ENCODE peak calls at places on chromosomes 4 and X, in four cellular contexts. U is stimulated activated CD4-positive, alpha-beta T cell treated with anti-CD3 and anti-CD28 coated beads, Interleukin-4, amount 100 ng/mL, for 24 hours; S is T-helper 1 cell; E is mesothelial cell of epicardium. A is an unnamed sample.

GRCh38 chrX:108399427-108400165 is 38.6 kb downstream of the COL4A6 start:
- DNase-seq in E (no peak), S (no peak), U (no peak), A (no peak)

GRCh38 chr4:184104419-184105101 is 113.1 kb downstream of the ENPP6 start:
- DNase-seq in S (no peak), U (no peak), E (no peak), A (no peak)

GRCh38 chrX:9876205-9876604 is 90.0 kb downstream of the SHROOM2 start:
- DNase-seq in U (no peak), E (no peak), S (no peak), A (no peak)

GRCh38 chr4:44446801-44447562 is 1.6 kb downstream of the KCTD8 start:
- DNase-seq in U (no peak), S (no peak), E (peak), A (peak)

GRCh38 chrX:24493740-24494543 is 28.9 kb downstream of the PDK3 start:
- DNase-seq in U (no peak), S (no peak), E (no peak), A (no peak)

GRCh38 chrX:30781711-30782444 is 107.2 kb downstream of the TAB3 start:
- DNase-seq in U (no peak), S (no peak), E (no peak), A (no peak)

GRCh38 chr4:64230709-64231310 is 178.4 kb downstream of the TECRL start:
- DNase-seq in E (no peak), S (no peak), U (no peak), A (no peak)

GRCh38 chr4:54843106-54843505 is 185.3 kb downstream of the KIT start:
- DNase-seq in E (no peak), S (no peak), U (no peak), A (no peak)

GRCh38 chrX:119145241-119145653 is 17.6 kb upstream of the KIAA1210 start:
- DNase-seq in E (no peak), U (no peak), S (no peak), A (peak)

GRCh38 chr4:41361831-41362646 is 105.3 kb downstream of the UCHL1 start:
- DNase-seq in E (no peak), U (no peak), S (no peak), A (no peak)

GRCh38 chrX:139560221-139560620 is 29.7 kb downstream of the F9 start:
- DNase-seq in E (no peak), U (no peak), S (no peak), A (no peak)

GRCh38 chr4:113435893-113436292 is 325.6 kb downstream of the CAMK2D start:
- DNase-seq in U (peak), E (no peak), S (no peak), A (no peak)

GRCh38 chr4:85703098-85703497 is 228.1 kb downstream of the ARHGAP24 start:
- DNase-seq in S (no peak), E (no peak), U (no peak), A (no peak)

GRCh38 chr4:126750723-126751122 is 882.0 kb upstream of the INTU start:
- DNase-seq in S (no peak), U (no peak), E (no peak), A (no peak)

GRCh38 chr4:64582492-64582891 is 173.2 kb upstream of the TECRL start:
- DNase-seq in S (no peak), E (no peak), U (no peak), A (no peak)

GRCh38 chr4:76696109-76696508 is 201.8 kb downstream of the SOWAHB start:
- DNase-seq in E (no peak), U (no peak), S (no peak), A (peak)

GRCh38 chr4:186948361-186949291 is 225.0 kb upstream of the FAT1 start:
- DNase-seq in U (no peak), S (no peak), E (no peak), A (peak)

GRCh38 chr4:52670121-52670520 is 11.0 kb upstream of the USP46 start:
- DNase-seq in S (no peak), E (no peak), U (no peak), A (no peak)

GRCh38 chrX:134374910-134375309 is 85.1 kb upstream of the HPRT1 start:
- DNase-seq in U (no peak), S (no peak), E (no peak), A (no peak)

GRCh38 chrX:1041051-1041450 is 171.4 kb downstream of the CRLF2 start:
- DNase-seq in E (no peak), U (no peak), S (no peak), A (no peak)

GRCh38 chr4:76384052-76384451 is 36.9 kb downstream of the CCDC158 start:
- DNase-seq in U (no peak), S (no peak), E (no peak), A (no peak)

GRCh38 chr4:85932371-85933305 is 427.2 kb downstream of the MAPK10 start:
- DNase-seq in E (no peak), S (no peak), U (no peak), A (peak)

GRCh38 chr4:37836838-37837413 is 10.4 kb downstream of the PGM2 start:
- DNase-seq in U (no peak), E (no peak), S (no peak), A (no peak)

GRCh38 chr4:12389604-12390003 is 960.9 kb upstream of the HS3ST1 start:
- DNase-seq in E (no peak), S (no peak), U (no peak), A (no peak)

GRCh38 chr4:137378393-137379290 is 153.7 kb downstream of the PCDH18 start:
- DNase-seq in U (no peak), E (no peak), S (no peak), A (no peak)

GRCh38 chr4:143417679-143418403 is 81.2 kb downstream of the GAB1 start:
- DNase-seq in U (no peak), S (no peak), E (no peak), A (no peak)

GRCh38 chr4:113141901-113142346 is 92.5 kb downstream of the ANK2 start:
- DNase-seq in S (no peak), U (no peak), E (no peak), A (no peak)

A was measured in nephron progenitor cell.